ENCODE peak calls at places on chromosomes 7 and 10, in five cellular contexts. One of them, this sample, is unnamed.

GRCh38 chr7:72098812-72099211 is 313.3 kb downstream of the CALN1 start:
- DNase-seq in A549: no peak
- DNase-seq in K562: no peak
- DNase-seq in HepG2: no peak
- DNase-seq in GM12878: no peak
- DNase-seq in this sample: no peak

GRCh38 chr10:98363188-98363587 is 51.8 kb downstream of the PYROXD2 start:
- DNase-seq in A549: no peak
- DNase-seq in K562: no peak
- DNase-seq in HepG2: no peak
- DNase-seq in GM12878: no peak
- DNase-seq in this sample: no peak

GRCh38 chr10:132875435-132875834 is 66.9 kb downstream of the CFAP46 start:
- DNase-seq in A549: no peak
- DNase-seq in K562: no peak
- DNase-seq in HepG2: no peak
- DNase-seq in GM12878: no peak
- DNase-seq in this sample: no peak

GRCh38 chr7:141312395-141312794 is 238.5 kb downstream of the TMEM178B start:
- DNase-seq in A549: no peak
- DNase-seq in K562: no peak
- DNase-seq in HepG2: no peak
- DNase-seq in GM12878: no peak
- DNase-seq in this sample: no peak

GRCh38 chr10:11181996-11182395 is 164.3 kb downstream of the CELF2 start:
- DNase-seq in A549: no peak
- DNase-seq in K562: no peak
- DNase-seq in HepG2: no peak
- DNase-seq in GM12878: no peak
- DNase-seq in this sample: no peak

GRCh38 chr10:114271014-114271778 is 32.1 kb downstream of the VWA2 start:
- DNase-seq in A549: no peak
- DNase-seq in K562: no peak
- DNase-seq in HepG2: no peak
- DNase-seq in GM12878: no peak
- DNase-seq in this sample: no peak

GRCh38 chr10:97765201-97765600 is 6.6 kb downstream of the SFRP5 start:
- DNase-seq in A549: no peak
- DNase-seq in K562: no peak
- DNase-seq in HepG2: no peak
- DNase-seq in GM12878: no peak
- DNase-seq in this sample: no peak

GRCh38 chr7:157573244-157573643 is 236.4 kb downstream of the DNAJB6 start:
- DNase-seq in A549: no peak
- DNase-seq in K562: no peak
- DNase-seq in HepG2: no peak
- DNase-seq in GM12878: no peak
- DNase-seq in this sample: no peak

GRCh38 chr7:128938524-128939074 is 872 bp downstream of the IRF5 start:
- DNase-seq in A549: no peak
- DNase-seq in K562: peak
- DNase-seq in HepG2: no peak
- DNase-seq in GM12878: no peak
- DNase-seq in this sample: no peak

GRCh38 chr10:122056431-122057094 is 67.6 kb downstream of the TACC2 start:
- DNase-seq in A549: peak
- DNase-seq in K562: no peak
- DNase-seq in HepG2: peak
- DNase-seq in GM12878: no peak
- DNase-seq in this sample: peak

GRCh38 chr7:140041626-140042385 is 20.9 kb downstream of the PARP12 start:
- DNase-seq in A549: no peak
- DNase-seq in K562: no peak
- DNase-seq in HepG2: no peak
- DNase-seq in GM12878: no peak
- DNase-seq in this sample: no peak

GRCh38 chr10:22628309-22628708 is 86.1 kb downstream of the PIP4K2A start:
- DNase-seq in A549: no peak
- DNase-seq in K562: no peak
- DNase-seq in HepG2: no peak
- DNase-seq in GM12878: no peak
- DNase-seq in this sample: no peak

GRCh38 chr7:11473807-11474424 is 358.1 kb downstream of the THSD7A start:
- DNase-seq in A549: no peak
- DNase-seq in K562: no peak
- DNase-seq in HepG2: no peak
- DNase-seq in GM12878: no peak
- DNase-seq in this sample: no peak

GRCh38 chr7:63899691-63900393 is 98.8 kb upstream of the ZNF722 start:
- DNase-seq in A549: no peak
- DNase-seq in K562: peak
- DNase-seq in HepG2: no peak
- DNase-seq in GM12878: no peak
- DNase-seq in this sample: no peak

GRCh38 chr7:28631995-28632394 is 219.7 kb downstream of the CREB5 start:
- DNase-seq in A549: no peak
- DNase-seq in K562: no peak
- DNase-seq in HepG2: no peak
- DNase-seq in GM12878: no peak
- DNase-seq in this sample: no peak

GRCh38 chr7:141562036-141562435 is 10.8 kb downstream of the AGK start:
- DNase-seq in A549: no peak
- DNase-seq in K562: no peak
- DNase-seq in HepG2: no peak
- DNase-seq in GM12878: no peak
- DNase-seq in this sample: no peak

GRCh38 chr10:126104767-126105166 is 208.4 kb downstream of the FANK1 start:
- DNase-seq in A549: no peak
- DNase-seq in K562: no peak
- DNase-seq in HepG2: no peak
- DNase-seq in GM12878: no peak
- DNase-seq in this sample: no peak

GRCh38 chr10:106189254-106189653 is 975.3 kb downstream of the SORCS1 start:
- DNase-seq in A549: peak
- DNase-seq in K562: no peak
- DNase-seq in HepG2: peak
- DNase-seq in GM12878: no peak
- DNase-seq in this sample: no peak

GRCh38 chr10:24503627-24504320 is 219.9 kb downstream of the ARHGAP21 start:
- DNase-seq in A549: peak
- DNase-seq in K562: peak
- DNase-seq in HepG2: peak
- DNase-seq in GM12878: peak
- DNase-seq in this sample: peak

GRCh38 chr10:17709492-17709891 is 42.5 kb upstream of the TMEM236 start:
- DNase-seq in A549: no peak
- DNase-seq in K562: no peak
- DNase-seq in HepG2: no peak
- DNase-seq in GM12878: no peak
- DNase-seq in this sample: no peak

GRCh38 chr7:153404124-153404523 is 644.6 kb downstream of the ACTR3B start:
- DNase-seq in A549: no peak
- DNase-seq in K562: no peak
- DNase-seq in HepG2: no peak
- DNase-seq in GM12878: no peak
- DNase-seq in this sample: no peak

GRCh38 chr10:110651044-110651958 is 7.2 kb downstream of the RBM20 start:
- DNase-seq in A549: no peak
- DNase-seq in K562: no peak
- DNase-seq in HepG2: no peak
- DNase-seq in GM12878: no peak
- DNase-seq in this sample: no peak

DNA sequence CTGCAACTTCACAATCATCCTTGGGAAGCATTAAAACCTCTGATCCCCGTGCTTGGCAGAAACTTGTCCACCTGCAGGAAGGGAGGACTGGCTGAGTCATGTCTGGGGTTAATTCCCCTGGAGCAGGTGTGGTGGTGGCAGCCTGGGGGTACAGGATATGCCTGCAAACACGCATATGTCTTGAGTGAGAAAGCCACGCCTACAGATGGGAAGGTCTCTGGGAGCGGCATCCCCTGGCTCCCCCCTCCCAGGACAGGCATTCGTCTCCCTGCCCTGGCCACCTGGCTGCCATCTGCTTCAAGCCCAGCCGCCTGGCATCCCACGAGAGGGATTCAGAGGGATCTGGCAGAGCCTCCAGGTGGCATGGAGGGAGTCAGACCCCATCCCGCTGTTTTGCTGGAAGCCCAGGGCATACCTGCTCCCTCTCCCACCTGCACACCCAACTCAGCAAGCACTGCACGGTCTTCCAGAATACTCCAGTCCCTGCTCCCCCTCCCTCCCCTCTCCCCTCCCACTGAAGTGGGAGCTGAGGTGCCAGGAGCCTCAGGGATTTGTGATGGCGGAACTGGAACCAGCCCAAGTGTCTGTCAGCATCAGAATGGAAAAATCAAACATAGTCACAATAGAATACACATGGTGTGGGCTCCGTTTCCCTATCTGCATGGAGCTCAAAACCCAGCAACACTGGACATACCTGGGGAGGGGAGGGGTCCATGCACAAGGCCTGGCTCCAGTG is 61.0 kb downstream of the CAMK2B start:
- DNase-seq in A549: no peak
- DNase-seq in K562: no peak
- DNase-seq in HepG2: no peak
- DNase-seq in GM12878: no peak
- DNase-seq in this sample: no peak
- TF ChIP-seq RAD21 in A549: no peak
- TF ChIP-seq RAD21 in K562: no peak
- TF ChIP-seq RAD21 in HepG2: no peak
- TF ChIP-seq RAD21 in GM12878: no peak
- TF ChIP-seq RAD21 in this sample: no peak

GRCh38 chr10:58918887-58919286 is 257.6 kb upstream of the PHYHIPL start:
- DNase-seq in A549: no peak
- DNase-seq in K562: no peak
- DNase-seq in HepG2: no peak
- DNase-seq in GM12878: no peak
- DNase-seq in this sample: no peak
- TF ChIP-seq CEBPB in A549: no peak
- TF ChIP-seq CEBPB in K562: no peak
- TF ChIP-seq CEBPB in HepG2: no peak
- TF ChIP-seq CEBPB in GM12878: no peak
- TF ChIP-seq CEBPB in this sample: no peak

GRCh38 chr7:107089627-107090026 is 45.1 kb downstream of the PRKAR2B start:
- DNase-seq in A549: no peak
- DNase-seq in K562: peak
- DNase-seq in HepG2: no peak
- DNase-seq in GM12878: no peak
- DNase-seq in this sample: no peak
- TF ChIP-seq REST in A549: no peak
- TF ChIP-seq REST in K562: peak
- TF ChIP-seq REST in HepG2: no peak
- TF ChIP-seq REST in GM12878: no peak
- TF ChIP-seq REST in this sample: no peak

DNA sequence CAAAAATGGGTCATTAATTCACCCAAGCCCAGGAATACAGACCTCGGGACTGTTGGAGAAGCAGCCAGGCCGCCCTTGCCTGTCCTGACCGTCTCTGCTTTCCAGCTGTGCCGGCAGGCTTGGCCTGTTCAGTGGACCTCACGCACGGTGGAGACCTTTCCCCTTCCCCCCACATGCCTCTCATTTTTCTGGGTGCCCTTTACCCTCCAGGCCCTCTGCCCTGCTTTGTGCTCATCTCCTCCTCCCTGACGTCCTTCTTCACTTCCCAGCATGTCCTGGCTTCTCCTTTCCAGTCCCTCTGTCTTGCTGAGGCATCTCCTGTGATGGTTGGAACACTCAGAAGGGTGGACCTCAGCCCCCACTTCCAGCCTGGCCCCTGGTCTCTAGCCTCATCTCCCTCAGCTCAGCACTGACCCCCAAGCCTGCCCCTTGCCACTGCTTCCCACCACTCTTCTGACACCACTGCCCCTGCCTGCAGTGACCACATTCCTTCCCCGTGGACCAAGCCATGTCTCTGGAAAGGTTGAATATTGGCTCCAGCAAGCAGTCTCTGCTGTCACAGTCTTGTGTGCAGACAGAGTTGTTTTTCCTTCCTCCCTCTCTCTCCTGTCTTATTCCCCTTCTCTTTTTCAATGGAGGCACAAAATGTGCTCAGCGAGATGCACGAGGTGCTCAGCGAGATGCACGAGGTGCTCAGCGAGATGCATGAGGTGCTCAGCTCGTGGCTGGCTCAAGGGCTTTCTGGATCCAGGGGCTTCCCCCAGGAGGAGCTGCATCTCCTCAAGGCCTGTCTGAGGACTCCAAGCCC is 14.9 kb downstream of the BAG3 start:
- DNase-seq in A549: no peak
- DNase-seq in K562: no peak
- DNase-seq in HepG2: peak
- DNase-seq in GM12878: no peak
- DNase-seq in this sample: no peak
- TF ChIP-seq RAD21 in A549: no peak
- TF ChIP-seq RAD21 in K562: no peak
- TF ChIP-seq RAD21 in HepG2: no peak
- TF ChIP-seq RAD21 in GM12878: no peak
- TF ChIP-seq RAD21 in this sample: no peak

GRCh38 chr7:24318326-24318725 is 34.3 kb downstream of the NPY start:
- DNase-seq in A549: peak
- DNase-seq in K562: peak
- DNase-seq in HepG2: no peak
- DNase-seq in GM12878: no peak
- DNase-seq in this sample: peak
- TF ChIP-seq CEBPB in A549: no peak
- TF ChIP-seq CEBPB in K562: no peak
- TF ChIP-seq CEBPB in HepG2: no peak
- TF ChIP-seq CEBPB in GM12878: no peak
- TF ChIP-seq CEBPB in this sample: no peak

DNA sequence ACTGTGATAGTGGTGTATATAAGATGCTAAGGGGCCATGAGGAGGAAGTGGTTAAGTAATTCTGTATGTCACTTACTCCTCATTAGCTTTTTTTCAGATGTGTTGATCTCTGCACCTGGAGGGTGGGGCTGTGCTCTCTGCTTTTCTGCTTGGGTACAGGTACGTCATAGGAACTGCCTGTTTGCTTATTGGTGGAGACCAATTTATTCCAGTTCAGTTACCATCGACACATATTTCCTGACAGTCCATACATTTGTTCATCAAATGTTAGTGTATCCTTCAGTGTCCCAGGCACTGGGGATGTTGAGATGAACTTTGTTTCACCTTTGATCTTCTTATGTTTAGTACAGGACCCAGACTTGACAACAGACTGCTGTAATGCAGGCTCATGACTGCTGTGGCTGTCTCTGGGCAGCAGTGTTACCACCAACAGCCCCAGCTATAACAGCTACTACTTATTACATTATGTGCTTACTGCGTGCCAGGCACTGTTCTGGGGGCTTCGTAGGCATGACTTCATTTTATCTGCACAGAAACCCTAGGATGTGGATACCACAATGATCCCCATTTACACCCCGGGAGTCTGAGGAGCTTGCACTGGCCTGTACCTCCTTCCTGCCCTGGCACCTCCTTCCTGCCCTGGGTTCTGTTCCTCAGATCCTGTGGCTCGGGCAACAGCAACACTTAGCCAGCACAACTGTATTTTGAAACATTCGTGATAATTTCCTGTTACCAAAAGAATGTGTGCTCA is 87.4 kb downstream of the BUB3 start:
- DNase-seq in A549: no peak
- DNase-seq in K562: no peak
- DNase-seq in HepG2: peak
- DNase-seq in GM12878: no peak
- DNase-seq in this sample: no peak
- TF ChIP-seq REST in A549: no peak
- TF ChIP-seq REST in K562: no peak
- TF ChIP-seq REST in HepG2: no peak
- TF ChIP-seq REST in GM12878: no peak
- TF ChIP-seq REST in this sample: no peak